ENCODE peak calls at places on chromosome 22, in nine cellular contexts. Y, E, Q, X, L, H, S, T and J are unnamed samples.

GRCh38 chr22:36222887-36223450 is 16.4 kb downstream of the APOL2 start:
- DNase-seq in E (no peak), S (no peak), Y (no peak), T (no peak), X (no peak), L (no peak), Q (no peak), H (no peak), J (no peak)

GRCh38 chr22:19085233-19086043 is 36.8 kb downstream of the DGCR2 start:
- DNase-seq in S (no peak), T (no peak), H (no peak), L (peak; percentile 43), E (no peak), Q (no peak), X (no peak), Y (no peak), J (peak; percentile 67)

GRCh38 chr22:46007003-46007847 is 30.3 kb upstream of the WNT7B start:
- DNase-seq in Q (peak; percentile 63), Y (peak; percentile 69), H (peak; percentile 68), X (peak; percentile 81), T (peak; percentile 76), L (no peak), E (no peak), S (no peak), J (peak; percentile 35)

GRCh38 chr22:39278040-39278439 is 33.3 kb upstream of the PDGFB start:
- DNase-seq in X (peak; percentile 72), H (peak; percentile 75), L (no peak), T (no peak), Y (no peak), E (no peak), S (no peak), Q (peak; percentile 64), J (peak; percentile 37)

GRCh38 chr22:25083414-25084166 is 116.1 kb upstream of the CRYBB3 start:
- DNase-seq in Q (no peak), Y (no peak), L (no peak), H (no peak), X (no peak), E (no peak), T (no peak), S (no peak), J (no peak)

GRCh38 chr22:25747245-25747944 is 5.4 kb downstream of the MYO18B start:
- DNase-seq in E (no peak), S (no peak), L (no peak), X (peak; percentile 93), T (no peak), H (no peak), Q (no peak), Y (peak; percentile 74), J (no peak)

GRCh38 chr22:20569059-20570058 is 61.9 kb downstream of the MED15 start:
- DNase-seq in Y (peak; percentile 71), Q (peak; percentile 61), X (peak; percentile 89), S (peak; percentile 87), H (peak; percentile 44), L (peak; percentile 33), E (no peak), T (peak; percentile 82), J (no peak)

GRCh38 chr22:40714514-40714966 is 35.3 kb downstream of the MCHR1 start:
- DNase-seq in X (peak; percentile 11), L (no peak), S (no peak), T (no peak), Y (no peak), E (peak; percentile 72), Q (no peak), H (no peak), J (peak; percentile 54)

GRCh38 chr22:45757068-45757467 is 85.4 kb downstream of the ATXN10 start:
- DNase-seq in Q (peak; percentile 38), S (no peak), L (no peak), X (no peak), T (no peak), H (peak; percentile 11), E (peak; percentile 58), Y (no peak), J (no peak)

GRCh38 chr22:44195189-44195871 is 14.6 kb downstream of the PARVG start:
- DNase-seq in H (no peak), E (no peak), L (no peak), S (no peak), T (no peak), Y (no peak), X (no peak), Q (no peak), J (no peak)

GRCh38 chr22:24431309-24432034 is 4.1 kb downstream of the ADORA2A start:
- DNase-seq in S (no peak), Y (no peak), T (no peak), H (no peak), X (peak; percentile 36), L (no peak), Q (no peak), E (no peak), J (no peak)

GRCh38 chr22:26891431-26891830 is 234.0 kb downstream of the MIAT start:
- DNase-seq in T (no peak), Y (no peak), Q (no peak), L (no peak), E (no peak), H (no peak), X (no peak), S (no peak), J (no peak)

GRCh38 chr22:39315389-39315788 is 4.0 kb downstream of the RPL3 start:
- DNase-seq in X (no peak), T (peak; percentile 36), Q (no peak), H (no peak), L (no peak), S (no peak), E (no peak), Y (no peak), J (no peak)

GRCh38 chr22:47811971-47812370 is 1049.5 kb downstream of the TBC1D22A start:
- DNase-seq in Q (no peak), X (no peak), L (no peak), H (no peak), Y (no peak), S (no peak), E (no peak), T (no peak), J (no peak)

GRCh38 chr22:47814474-47814873 is 1052.0 kb downstream of the TBC1D22A start:
- DNase-seq in S (no peak), H (no peak), E (no peak), Q (no peak), L (no peak), Y (no peak), T (no peak), X (no peak), J (no peak)

GRCh38 chr22:47810505-47811500 is 1048.4 kb downstream of the TBC1D22A start:
- DNase-seq in L (no peak), S (no peak), Q (no peak), X (no peak), H (no peak), E (no peak), Y (no peak), T (no peak), J (no peak)

GRCh38 chr22:47816121-47816915 is 1053.9 kb downstream of the TBC1D22A start:
- DNase-seq in S (no peak), H (no peak), Q (no peak), L (no peak), T (no peak), E (no peak), X (no peak), Y (no peak), J (no peak)

GRCh38 chr22:47813661-47814060 is 1051.2 kb downstream of the TBC1D22A start:
- DNase-seq in L (no peak), X (no peak), Q (no peak), S (no peak), H (no peak), T (no peak), E (no peak), Y (no peak), J (no peak)
- H3K9me3 ChIP-seq in L (no peaks in the 10 kb centered on the region), X (peaks cover 7% of the 10 kb centered on the region), Q (peaks cover 14% of the 10 kb centered on the region), S (no peaks in the 10 kb centered on the region), H (no peaks in the 10 kb centered on the region), T (peaks cover 3% of the 10 kb centered on the region), E (peaks cover 5% of the 10 kb centered on the region), Y (peaks cover 6% of the 10 kb centered on the region), J (no peaks in the 10 kb centered on the region)

DNA sequence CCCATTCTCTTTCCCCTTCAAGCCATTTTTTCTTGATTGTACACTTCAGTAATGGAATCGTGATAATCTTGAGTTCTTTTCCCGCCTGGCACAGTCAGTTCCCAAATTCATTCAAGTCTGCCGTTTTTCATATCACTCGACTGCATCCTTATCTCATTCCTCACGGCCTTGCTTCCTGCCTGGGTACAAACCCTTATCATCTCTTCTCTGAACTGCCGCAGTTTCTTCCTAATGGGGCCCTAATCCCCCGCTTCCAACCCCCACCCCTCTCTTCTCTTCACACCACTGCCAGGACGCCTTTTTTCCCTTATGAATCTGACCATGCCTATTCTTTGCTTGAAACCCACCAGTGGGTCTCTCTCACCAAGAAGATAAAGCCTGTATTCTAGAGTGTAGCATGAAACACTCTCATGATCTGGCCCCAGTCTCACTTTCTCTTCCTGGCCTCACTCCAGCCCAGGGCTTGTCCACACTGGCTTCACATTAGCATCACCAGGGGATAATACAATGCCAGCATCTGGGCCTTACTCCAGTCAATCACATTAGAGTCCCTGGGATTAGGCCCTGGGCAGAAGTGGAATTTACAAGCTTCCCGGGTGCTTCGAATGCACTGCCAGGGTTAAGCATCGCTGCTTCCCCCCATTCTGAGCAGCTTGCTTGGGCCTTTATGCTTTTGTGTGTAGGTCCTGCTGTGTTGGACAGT is 102.1 kb downstream of the FBXO7 start:
- DNase-seq in Q (no peak), E (no peak), X (no peak), L (no peak), Y (no peak), H (no peak), S (no peak), T (no peak), J (no peak)
- H3K27ac ChIP-seq in Q (no peak overlapping the region), E (no peak overlapping the region), X (no peak overlapping the region), L (no peak overlapping the region), Y (no peak overlapping the region), H (no peak overlapping the region), S (no peak overlapping the region), T (no peak overlapping the region), J (no peak overlapping the region)

GRCh38 chr22:49394116-49394785 is 433.4 kb downstream of the BRD1 start:
- DNase-seq in H (no peak), Q (no peak), X (no peak), Y (no peak), E (no peak), T (no peak), L (no peak), S (no peak), J (no peak)
- H3K9me3 ChIP-seq in H (peaks cover 9% of the 10 kb centered on the region), Q (peaks cover 9% of the 10 kb centered on the region), X (no peaks in the 10 kb centered on the region), Y (peaks cover 18% of the 10 kb centered on the region), E (no peaks in the 10 kb centered on the region), T (peaks cover 31% of the 10 kb centered on the region), L (no peaks in the 10 kb centered on the region), S (no peaks in the 10 kb centered on the region), J (no peaks in the 10 kb centered on the region)

GRCh38 chr22:37243402-37244113 is 511 bp downstream of the RAC2 start:
- DNase-seq in E (no peak), H (no peak), Q (no peak), L (no peak), Y (no peak), S (peak; percentile 42), T (no peak), X (no peak), J (no peak)
- H3K27ac ChIP-seq in E (no peak overlapping the region), H (no peak overlapping the region), Q (peak overlapping the region; percentile 23), L (peak overlapping the region; percentile 96), Y (peak overlapping the region; percentile 60), S (peak overlapping the region; percentile 81), T (peak overlapping the region; percentile 5), X (no peak overlapping the region), J (peak overlapping the region; percentile 52)

GRCh38 chr22:48692734-48693376 is 1134.8 kb downstream of the BRD1 start:
- DNase-seq in E (no peak), L (no peak), X (peak; percentile 43), Q (no peak), H (no peak), Y (no peak), S (no peak), T (no peak), J (no peak)
- H3K9me3 ChIP-seq in E (no peaks in the 10 kb centered on the region), L (no peaks in the 10 kb centered on the region), X (no peaks in the 10 kb centered on the region), Q (no peaks in the 10 kb centered on the region), H (no peaks in the 10 kb centered on the region), Y (no peaks in the 10 kb centered on the region), S (no peaks in the 10 kb centered on the region), T (peaks cover 21% of the 10 kb centered on the region), J (no peaks in the 10 kb centered on the region)

GRCh38 chr22:22357024-22357868 is 112.7 kb downstream of the VPREB1 start:
- DNase-seq in H (peak; percentile 74), Y (peak; percentile 67), Q (peak; percentile 64), L (peak; percentile 34), E (peak; percentile 94), X (peak; percentile 80), S (peak; percentile 68), T (peak; percentile 44), J (peak; percentile 76)
- H3K27ac ChIP-seq in H (no peak overlapping the region), Y (no peak overlapping the region), Q (no peak overlapping the region), L (no peak overlapping the region), E (no peak overlapping the region), X (no peak overlapping the region), S (no peak overlapping the region), T (no peak overlapping the region), J (no peak overlapping the region)